ENCODE peak calls at places on chromosomes 7 and 10, in seven cellular contexts. One of them, this sample, is unnamed.

GRCh38 chr10:71638087-71638576 is 81.4 kb downstream of the C10orf105 start:
- DNase-seq in activated CD4-positive, CD25-positive, alpha-beta regulatory T cell: no peak
- DNase-seq in stomach: peak
- DNase-seq in fibroblast of the aortic adventitia: no peak
- DNase-seq in breast epithelium: no peak
- DNase-seq in astrocyte of the cerebellum: no peak
- DNase-seq in iPS DF 19.7: no peak
- DNase-seq in this sample: no peak

GRCh38 chr7:8135417-8135816 is 126.5 kb downstream of the ICA1 start:
- DNase-seq in astrocyte of the cerebellum: no peak
- DNase-seq in activated CD4-positive, CD25-positive, alpha-beta regulatory T cell: no peak
- DNase-seq in fibroblast of the aortic adventitia: no peak
- DNase-seq in iPS DF 19.7: no peak
- DNase-seq in breast epithelium: no peak
- DNase-seq in stomach: no peak
- DNase-seq in this sample: no peak

GRCh38 chr10:115947104-115947503 is 325.9 kb downstream of the GFRA1 start:
- DNase-seq in iPS DF 19.7: peak
- DNase-seq in activated CD4-positive, CD25-positive, alpha-beta regulatory T cell: no peak
- DNase-seq in breast epithelium: no peak
- DNase-seq in stomach: no peak
- DNase-seq in fibroblast of the aortic adventitia: peak
- DNase-seq in astrocyte of the cerebellum: peak
- DNase-seq in this sample: no peak

GRCh38 chr10:118698421-118698820 is 56.3 kb downstream of the CACUL1 start:
- DNase-seq in breast epithelium: no peak
- DNase-seq in activated CD4-positive, CD25-positive, alpha-beta regulatory T cell: peak
- DNase-seq in iPS DF 19.7: no peak
- DNase-seq in astrocyte of the cerebellum: peak
- DNase-seq in fibroblast of the aortic adventitia: peak
- DNase-seq in stomach: peak
- DNase-seq in this sample: no peak

GRCh38 chr7:138023618-138024333 is 21.9 kb upstream of the CREB3L2 start:
- DNase-seq in astrocyte of the cerebellum: no peak
- DNase-seq in stomach: no peak
- DNase-seq in activated CD4-positive, CD25-positive, alpha-beta regulatory T cell: no peak
- DNase-seq in breast epithelium: no peak
- DNase-seq in iPS DF 19.7: no peak
- DNase-seq in fibroblast of the aortic adventitia: no peak
- DNase-seq in this sample: no peak

GRCh38 chr7:152699101-152699500 is 23.2 kb upstream of the XRCC2 start:
- DNase-seq in activated CD4-positive, CD25-positive, alpha-beta regulatory T cell: no peak
- DNase-seq in iPS DF 19.7: no peak
- DNase-seq in astrocyte of the cerebellum: no peak
- DNase-seq in breast epithelium: no peak
- DNase-seq in fibroblast of the aortic adventitia: no peak
- DNase-seq in stomach: no peak
- DNase-seq in this sample: no peak

GRCh38 chr10:86188796-86189558 is 177.6 kb downstream of the GRID1 start:
- DNase-seq in astrocyte of the cerebellum: no peak
- DNase-seq in stomach: peak
- DNase-seq in iPS DF 19.7: no peak
- DNase-seq in breast epithelium: no peak
- DNase-seq in activated CD4-positive, CD25-positive, alpha-beta regulatory T cell: no peak
- DNase-seq in fibroblast of the aortic adventitia: no peak
- DNase-seq in this sample: no peak

GRCh38 chr7:4115941-4116610 is 566.0 kb upstream of the FOXK1 start:
- DNase-seq in activated CD4-positive, CD25-positive, alpha-beta regulatory T cell: no peak
- DNase-seq in astrocyte of the cerebellum: no peak
- DNase-seq in iPS DF 19.7: no peak
- DNase-seq in breast epithelium: no peak
- DNase-seq in stomach: no peak
- DNase-seq in fibroblast of the aortic adventitia: no peak
- DNase-seq in this sample: no peak

GRCh38 chr7:16204953-16205352 is 216.4 kb downstream of the CRPPA start:
- DNase-seq in fibroblast of the aortic adventitia: no peak
- DNase-seq in activated CD4-positive, CD25-positive, alpha-beta regulatory T cell: no peak
- DNase-seq in breast epithelium: no peak
- DNase-seq in stomach: no peak
- DNase-seq in astrocyte of the cerebellum: no peak
- DNase-seq in iPS DF 19.7: no peak
- DNase-seq in this sample: peak

GRCh38 chr7:5414876-5415275 is 8.8 kb downstream of the TNRC18 start:
- DNase-seq in breast epithelium: no peak
- DNase-seq in stomach: no peak
- DNase-seq in fibroblast of the aortic adventitia: no peak
- DNase-seq in iPS DF 19.7: no peak
- DNase-seq in astrocyte of the cerebellum: no peak
- DNase-seq in activated CD4-positive, CD25-positive, alpha-beta regulatory T cell: no peak
- DNase-seq in this sample: no peak

GRCh38 chr7:101538596-101539459 is 90.3 kb downstream of the MYL10 start:
- DNase-seq in fibroblast of the aortic adventitia: peak
- DNase-seq in activated CD4-positive, CD25-positive, alpha-beta regulatory T cell: peak
- DNase-seq in breast epithelium: no peak
- DNase-seq in iPS DF 19.7: no peak
- DNase-seq in astrocyte of the cerebellum: peak
- DNase-seq in stomach: peak
- DNase-seq in this sample: peak

GRCh38 chr10:26579256-26580063 is 118.0 kb upstream of the PDSS1 start:
- DNase-seq in fibroblast of the aortic adventitia: no peak
- DNase-seq in stomach: no peak
- DNase-seq in activated CD4-positive, CD25-positive, alpha-beta regulatory T cell: no peak
- DNase-seq in breast epithelium: no peak
- DNase-seq in astrocyte of the cerebellum: no peak
- DNase-seq in iPS DF 19.7: no peak
- DNase-seq in this sample: no peak

This sample was measured in neuronal stem cell.